ENCODE peak calls at places on chromosomes 3 and 15, in six cellular contexts. J is IMR-90, N is body of pancreas, C is uterus, L is psoas muscle, E is hepatocyte. F is an unnamed sample.

GRCh38 chr3:105938101-105938500 is 69.3 kb upstream of the CBLB start:
- DNase-seq in J (peak), N (no peak), C (no peak), L (no peak), E (peak), F (no peak)

GRCh38 chr3:124812291-124813265 is 74.6 kb downstream of the ITGB5 start:
- DNase-seq in J (peak), N (peak), C (peak), L (peak), E (peak), F (peak)

GRCh38 chr3:102573483-102574028 is 138.7 kb downstream of the ZPLD1 start:
- DNase-seq in J (no peak), N (no peak), C (no peak), L (no peak), E (no peak), F (no peak)

GRCh38 chr3:42300778-42301177 is 34.8 kb upstream of the CCK start:
- DNase-seq in J (no peak), N (no peak), C (no peak), L (no peak), E (no peak), F (no peak)

GRCh38 chr15:50879016-50879415 is 29.5 kb upstream of the AP4E1 start:
- DNase-seq in J (no peak), N (no peak), C (no peak), L (no peak), E (no peak), F (no peak)

GRCh38 chr15:51341366-51342248 is at the start of gene GLDN:
- DNase-seq in J (peak), N (no peak), C (no peak), L (peak), E (peak), F (peak)

GRCh38 chr3:158313344-158313927 is 203.5 kb downstream of the RSRC1 start:
- DNase-seq in J (peak), N (no peak), C (no peak), L (no peak), E (peak), F (no peak)

GRCh38 chr3:99842826-99843589 is 25.3 kb downstream of the CMSS1 start:
- DNase-seq in J (peak), N (no peak), C (no peak), L (no peak), E (peak), F (no peak)

GRCh38 chr3:197333901-197334639 is 35.7 kb upstream of the DLG1 start:
- DNase-seq in J (no peak), N (no peak), C (no peak), L (no peak), E (peak), F (no peak)

GRCh38 chr15:88255109-88255495 is 1.4 kb downstream of the NTRK3 start:
- DNase-seq in J (no peak), N (no peak), C (no peak), L (no peak), E (no peak), F (no peak)

GRCh38 chr15:88256261-88257230 is at the start of gene NTRK3:
- DNase-seq in J (no peak), N (no peak), C (no peak), L (no peak), E (peak), F (no peak)

GRCh38 chr15:88257311-88257901 is 867 bp upstream of the NTRK3 start:
- DNase-seq in J (no peak), N (no peak), C (no peak), L (no peak), E (peak), F (no peak)

GRCh38 chr15:88255496-88256171 is 905 bp downstream of the NTRK3 start:
- DNase-seq in J (peak), N (no peak), C (peak), L (no peak), E (peak), F (peak)

GRCh38 chr15:88258021-88258641 is 1.6 kb upstream of the NTRK3 start:
- DNase-seq in J (no peak), N (no peak), C (no peak), L (no peak), E (peak), F (peak)
- H3K4me3 ChIP-seq in J (no peak), N (no peak), C (no peak), L (peak), E (no peak), F (peak)

GRCh38 chr15:71256934-71257333 is 141.7 kb downstream of the THSD4 start:
- DNase-seq in J (no peak), N (no peak), C (no peak), L (no peak), E (no peak), F (no peak)
- TF ChIP-seq CTCF in J (no peak), N (no peak), C (no peak), L (no peak), E (no peak), F (no peak)

GRCh38 chr15:39474657-39475056 is 106.2 kb upstream of the THBS1 start:
- DNase-seq in J (no peak), N (no peak), C (no peak), L (no peak), E (no peak), F (no peak)
- H3K27ac ChIP-seq in J (peak), N (peak), C (peak), L (no peak), E (peak), F (peak)

GRCh38 chr15:67914537-67915373 is 74.9 kb upstream of the RNU6-1 start:
- DNase-seq in J (peak), N (peak), C (peak), L (peak), E (peak), F (peak)
- H3K4me3 ChIP-seq in J (no peak), N (no peak), C (no peak), L (no peak), E (no peak), F (peak)

F was measured in tibial artery.